ENCODE peak calls at places on chromosomes 16 and 17, in four cellular contexts. One of them, this sample, is unnamed.

GRCh38 chr16:85829751-85830445 is 30.4 kb downstream of the COX4I1 start:
- DNase-seq in K562: no peak
- DNase-seq in GM12878: no peak
- DNase-seq in HepG2: no peak
- DNase-seq in this sample: no peak

GRCh38 chr17:83180996-83181481 is 101.6 kb downstream of the METRNL start:
- DNase-seq in K562: no peak
- DNase-seq in GM12878: no peak
- DNase-seq in HepG2: no peak
- DNase-seq in this sample: no peak

GRCh38 chr16:11681977-11682654 is 13.9 kb downstream of the SNN start:
- DNase-seq in HepG2: no peak
- DNase-seq in K562: no peak
- DNase-seq in GM12878: no peak
- DNase-seq in this sample: no peak

GRCh38 chr17:49191917-49192741 is 18.2 kb downstream of the GNGT2 start:
- DNase-seq in GM12878: peak
- DNase-seq in K562: peak
- DNase-seq in HepG2: peak
- DNase-seq in this sample: peak

GRCh38 chr17:12098568-12098967 is 77.9 kb downstream of the MAP2K4 start:
- DNase-seq in K562: no peak
- DNase-seq in HepG2: no peak
- DNase-seq in GM12878: peak
- DNase-seq in this sample: no peak

GRCh38 chr17:51217946-51218345 is 41.9 kb downstream of the MBTD1 start:
- DNase-seq in GM12878: no peak
- DNase-seq in HepG2: no peak
- DNase-seq in K562: no peak
- DNase-seq in this sample: no peak

GRCh38 chr17:19336938-19337711 is 25.4 kb downstream of the B9D1 start:
- DNase-seq in K562: no peak
- DNase-seq in HepG2: peak
- DNase-seq in GM12878: no peak
- DNase-seq in this sample: no peak

GRCh38 chr17:69314246-69315030 is 12.5 kb downstream of the ABCA5 start:
- DNase-seq in HepG2: no peak
- DNase-seq in K562: no peak
- DNase-seq in GM12878: no peak
- DNase-seq in this sample: peak

GRCh38 chr17:16215965-16216316 is 607 bp upstream of the NCOR1 start:
- DNase-seq in HepG2: peak
- DNase-seq in K562: no peak
- DNase-seq in GM12878: no peak
- DNase-seq in this sample: peak

GRCh38 chr17:37024181-37024637 is 75.5 kb downstream of the AATF start:
- DNase-seq in HepG2: no peak
- DNase-seq in GM12878: no peak
- DNase-seq in K562: no peak
- DNase-seq in this sample: no peak

GRCh38 chr16:3881499-3881995 is 1.0 kb upstream of the CREBBP start:
- DNase-seq in HepG2: no peak
- DNase-seq in GM12878: no peak
- DNase-seq in K562: peak
- DNase-seq in this sample: no peak

GRCh38 chr17:78495634-78496033 is 81.6 kb downstream of the DNAH17 start:
- DNase-seq in HepG2: no peak
- DNase-seq in K562: no peak
- DNase-seq in GM12878: no peak
- DNase-seq in this sample: no peak

GRCh38 chr17:67245694-67246397 is 850 bp upstream of the HELZ start:
- DNase-seq in K562: peak
- DNase-seq in GM12878: no peak
- DNase-seq in HepG2: peak
- DNase-seq in this sample: peak

GRCh38 chr17:52106070-52106469 is 52.4 kb downstream of the CA10 start:
- DNase-seq in GM12878: no peak
- DNase-seq in HepG2: no peak
- DNase-seq in K562: no peak
- DNase-seq in this sample: no peak

GRCh38 chr16:89473791-89474414 is 16.5 kb downstream of the ANKRD11 start:
- DNase-seq in K562: no peak
- DNase-seq in GM12878: no peak
- DNase-seq in HepG2: no peak
- DNase-seq in this sample: no peak

GRCh38 chr16:28938721-28939120 is 7.0 kb downstream of the CD19 start:
- DNase-seq in K562: no peak
- DNase-seq in GM12878: no peak
- DNase-seq in HepG2: no peak
- DNase-seq in this sample: no peak

GRCh38 chr16:49181812-49182211 is 99.8 kb downstream of the CBLN1 start:
- DNase-seq in HepG2: no peak
- DNase-seq in K562: no peak
- DNase-seq in GM12878: no peak
- DNase-seq in this sample: no peak

GRCh38 chr17:82101767-82102679 is 4.0 kb upstream of the FASN start:
- DNase-seq in HepG2: peak
- DNase-seq in K562: no peak
- DNase-seq in GM12878: no peak
- DNase-seq in this sample: no peak

GRCh38 chr17:74011963-74012362 is 191.5 kb upstream of the RPL38 start:
- DNase-seq in GM12878: no peak
- DNase-seq in HepG2: no peak
- DNase-seq in K562: no peak
- DNase-seq in this sample: no peak

GRCh38 chr16:79838860-79839259 is 238.3 kb upstream of the MAF start:
- DNase-seq in GM12878: no peak
- DNase-seq in HepG2: no peak
- DNase-seq in K562: no peak
- DNase-seq in this sample: no peak

GRCh38 chr17:72725432-72726068 is 366.9 kb downstream of the SLC39A11 start:
- DNase-seq in GM12878: no peak
- DNase-seq in HepG2: peak
- DNase-seq in K562: peak
- DNase-seq in this sample: peak

GRCh38 chr17:73719588-73720071 is 75.4 kb upstream of the SDK2 start:
- DNase-seq in HepG2: peak
- DNase-seq in K562: no peak
- DNase-seq in GM12878: no peak
- DNase-seq in this sample: no peak

GRCh38 chr17:57097832-57098421 is 12.9 kb downstream of the AKAP1 start:
- DNase-seq in K562: no peak
- DNase-seq in GM12878: no peak
- DNase-seq in HepG2: no peak
- DNase-seq in this sample: no peak

DNA sequence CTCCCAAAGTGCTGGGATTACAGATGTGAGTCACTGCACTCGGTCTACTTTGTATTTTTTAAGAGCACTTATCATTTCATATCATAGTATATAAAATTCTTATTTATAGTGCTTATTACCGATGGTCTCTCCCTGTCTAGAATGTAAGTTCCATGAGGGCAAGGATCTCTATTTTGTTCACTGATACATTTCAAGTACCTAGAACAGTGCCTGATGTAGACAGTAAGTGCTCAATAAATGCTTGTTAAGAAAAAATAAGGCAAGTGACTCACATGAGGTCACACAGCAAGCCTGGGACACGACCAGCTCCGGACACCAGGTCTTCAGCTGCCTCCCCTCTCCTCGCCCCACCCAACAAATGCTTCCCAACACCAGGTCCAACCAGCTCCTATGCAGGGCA is 23.9 kb downstream of the TRPV3 start:
- DNase-seq in HepG2: no peak
- DNase-seq in K562: no peak
- DNase-seq in GM12878: no peak
- DNase-seq in this sample: no peak
- TF ChIP-seq SP1 in HepG2: no peak
- TF ChIP-seq SP1 in K562: no peak
- TF ChIP-seq SP1 in GM12878: no peak
- TF ChIP-seq SP1 in this sample: no peak

GRCh38 chr17:39252788-39253460 is 27.2 kb upstream of the STAC2 start:
- DNase-seq in GM12878: no peak
- DNase-seq in K562: no peak
- DNase-seq in HepG2: no peak
- DNase-seq in this sample: peak
- TF ChIP-seq TARDBP in GM12878: no peak
- TF ChIP-seq TARDBP in K562: no peak
- TF ChIP-seq TARDBP in HepG2: no peak
- TF ChIP-seq TARDBP in this sample: no peak

GRCh38 chr17:850828-851759 is 68.9 kb downstream of the MRM3 start:
- DNase-seq in GM12878: no peak
- DNase-seq in K562: no peak
- DNase-seq in HepG2: no peak
- DNase-seq in this sample: no peak
- TF ChIP-seq SP1 in GM12878: no peak
- TF ChIP-seq SP1 in K562: no peak
- TF ChIP-seq SP1 in HepG2: no peak
- TF ChIP-seq SP1 in this sample: no peak

GRCh38 chr17:21513012-21513570 is 136.9 kb downstream of the KCNJ12 start:
- DNase-seq in K562: peak
- DNase-seq in HepG2: peak
- DNase-seq in GM12878: no peak
- DNase-seq in this sample: peak
- TF ChIP-seq TARDBP in K562: no peak
- TF ChIP-seq TARDBP in HepG2: no peak
- TF ChIP-seq TARDBP in GM12878: no peak
- TF ChIP-seq TARDBP in this sample: no peak

This sample was measured in HEK293T.